ENCODE peak calls at places on chromosomes 4 and X, in four cellular contexts. A is HepG2, G is GM12878, E is SK-N-SH. O is an unnamed sample.

GRCh38 chr4:4864443-4864939 is 5.0 kb downstream of the MSX1 start:
- DNase-seq in E (no peak), A (no peak), G (no peak), O (no peak)

GRCh38 chrX:7240929-7241328 is 93.0 kb upstream of the PUDP start:
- DNase-seq in E (no peak), A (no peak), G (no peak), O (no peak)

GRCh38 chr4:33255507-33255906 is 2535.3 kb downstream of the PCDH7 start:
- DNase-seq in A (no peak), G (no peak), E (no peak), O (no peak)

GRCh38 chr4:168507178-168507577 is 10.3 kb downstream of the PALLD start:
- DNase-seq in A (no peak), G (no peak), E (no peak), O (no peak)

GRCh38 chr4:70895405-70895804 is 6.8 kb upstream of the MOB1B start:
- DNase-seq in G (no peak), A (peak; percentile 26), E (no peak), O (peak; percentile 12)

GRCh38 chr4:160299608-160300007 is 1196.7 kb downstream of the RAPGEF2 start:
- DNase-seq in E (peak; percentile 15), G (no peak), A (no peak), O (no peak)

GRCh38 chr4:165520071-165520470 is 141.3 kb downstream of the CPE start:
- DNase-seq in E (no peak), G (no peak), A (no peak), O (no peak)

GRCh38 chr4:138555584-138555983 is 313.4 kb upstream of the SLC7A11 start:
- DNase-seq in G (no peak), E (no peak), A (peak; percentile 45), O (peak; percentile 52)

GRCh38 chr4:95838192-95838591 is 1.7 kb upstream of the PDHA2 start:
- DNase-seq in G (no peak), E (no peak), A (no peak), O (no peak)

GRCh38 chr4:7759635-7760034 is 180.0 kb downstream of the AFAP1 start:
- DNase-seq in G (no peak), E (no peak), A (no peak), O (no peak)

GRCh38 chr4:1041147-1041935 is 29.9 kb downstream of the FGFRL1 start:
- DNase-seq in E (no peak), A (no peak), G (no peak), O (no peak)

GRCh38 chr4:140715121-140715520 is 41.1 kb downstream of the TBC1D9 start:
- DNase-seq in A (no peak), E (no peak), G (no peak), O (no peak)
- TF ChIP-seq RAD21 in A (no peak), E (no peak), G (no peak), O (no peak)

DNA sequence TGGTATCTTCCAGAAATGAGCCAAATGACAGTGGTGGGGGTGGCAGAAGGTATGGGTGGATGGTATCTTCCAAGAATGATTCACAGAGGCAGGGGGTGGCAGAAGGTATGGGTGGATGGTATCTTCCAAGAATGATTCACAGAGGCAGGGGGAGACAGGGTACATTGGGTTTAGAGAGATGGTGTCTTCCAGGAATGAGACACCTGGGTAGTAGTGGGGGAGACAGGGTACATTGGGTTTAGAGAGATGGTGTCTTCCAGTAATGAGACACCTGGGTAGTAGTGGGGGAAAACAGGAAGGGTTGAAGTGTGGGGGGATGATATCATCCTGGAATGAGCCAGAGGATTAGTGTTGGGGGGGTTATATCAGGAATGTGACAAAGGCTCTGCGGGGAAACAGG is 62.0 kb downstream of the MAOA start:
- DNase-seq in E (no peak), A (no peak), G (no peak), O (no peak)
- TF ChIP-seq PBX3 in E (no peak), A (no peak), G (no peak), O (no peak)

DNA sequence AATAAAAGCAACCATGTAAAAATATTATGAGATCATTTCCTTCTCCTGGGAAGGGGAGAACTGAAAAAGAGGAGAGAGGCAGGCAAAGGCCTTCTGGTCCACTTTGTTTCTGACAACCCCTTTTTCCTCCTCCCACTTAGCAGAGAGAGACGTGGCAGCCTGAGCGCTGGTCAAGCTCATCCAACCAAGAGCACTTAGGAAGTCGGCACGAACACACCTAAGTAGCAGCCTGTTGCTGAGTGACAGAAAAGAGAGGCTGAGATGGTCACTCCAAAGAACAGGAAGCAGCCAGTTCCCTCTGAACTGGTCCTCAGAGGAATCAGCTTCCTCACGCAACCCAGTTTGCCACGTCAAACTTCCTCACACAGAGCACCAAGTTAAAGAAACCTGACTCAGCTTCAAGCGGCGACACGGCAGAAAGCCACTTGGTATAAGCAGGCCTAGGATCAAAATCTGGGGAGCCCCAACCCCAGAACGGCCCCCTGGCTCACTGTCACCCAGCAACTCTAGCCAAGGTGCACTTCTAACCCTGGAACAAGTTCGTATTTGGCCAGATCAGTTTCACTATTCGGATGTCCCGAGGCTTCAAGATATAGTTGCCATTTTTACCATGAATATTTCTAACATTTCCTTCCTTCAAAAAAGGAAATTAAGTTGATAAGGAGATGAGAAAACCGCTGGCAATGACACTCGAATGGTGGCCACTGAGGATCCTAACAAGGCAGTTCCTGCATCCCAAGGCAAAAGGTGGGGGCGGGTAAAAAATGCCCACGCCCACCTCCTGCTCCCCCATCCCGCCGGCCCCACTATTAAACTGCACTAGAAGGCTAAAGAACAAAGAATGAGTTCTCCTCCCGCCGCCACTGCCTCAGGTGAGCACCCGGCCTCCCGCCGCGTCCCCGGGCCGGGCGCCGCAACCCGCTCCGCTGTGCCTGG is 698 bp downstream of the SEC24D start:
- DNase-seq in G (peak; percentile 62), E (peak; percentile 62), A (peak; percentile 87), O (peak; percentile 66)
- TF ChIP-seq RAD21 in G (no peak), E (no peak), A (no peak), O (no peak)

GRCh38 chrX:151384807-151385206 is 12.2 kb upstream of the VMA21 start:
- DNase-seq in E (no peak), A (no peak), G (no peak), O (no peak)
- TF ChIP-seq PBX3 in E (no peak), A (no peak), G (no peak), O (no peak)

O was measured in A549.